ENCODE peak calls at places on chromosome 13, in nine cellular contexts. F is effector CD4-positive, alpha-beta T cell; J is stimulated activated CD4-positive, alpha-beta T cell treated with anti-CD3 and anti-CD28 coated beads, TNF-alpha, amount 100 ng/mL, for 48 hours; T is hippocampal formation; Y is naive thymus-derived CD4-positive, alpha-beta T cell; B is kidney tubule cell; C is LoVo; R is central memory CD4-positive, alpha-beta T cell; U is naive B cell. A is an unnamed sample.

GRCh38 chr13:21949818-21950429 is 279.1 kb downstream of the FGF9 start:
- DNase-seq in F (no peak), J (no peak), U (no peak), C (no peak), B (no peak), R (no peak), Y (no peak), T (no peak), A (no peak)

GRCh38 chr13:52048516-52048915 is 24.0 kb downstream of the UTP14C start:
- DNase-seq in B (no peak), R (no peak), F (no peak), Y (no peak), U (no peak), T (no peak), C (no peak), J (no peak), A (no peak)

GRCh38 chr13:20451397-20451796 is 74.3 kb downstream of the CRYL1 start:
- DNase-seq in R (peak), J (no peak), B (no peak), Y (no peak), T (no peak), C (no peak), U (no peak), F (no peak), A (no peak)

GRCh38 chr13:30880151-30880551 is 25.9 kb upstream of the MEDAG start:
- DNase-seq in C (no peak), T (no peak), Y (no peak), F (no peak), U (no peak), J (no peak), B (no peak), R (no peak), A (no peak)

GRCh38 chr13:105846923-105847322 is 688.5 kb downstream of the EFNB2 start:
- DNase-seq in F (no peak), Y (no peak), C (no peak), U (no peak), B (no peak), J (no peak), R (no peak), T (no peak), A (no peak)

GRCh38 chr13:92158335-92158734 is 759.9 kb downstream of the GPC5 start:
- DNase-seq in T (no peak), B (peak), R (no peak), J (no peak), U (no peak), F (no peak), Y (no peak), C (no peak), A (no peak)

GRCh38 chr13:62309904-62310303 is 894.3 kb upstream of the PCDH20 start:
- DNase-seq in J (no peak), B (no peak), U (no peak), Y (no peak), C (no peak), F (no peak), T (no peak), R (no peak), A (no peak)

GRCh38 chr13:41007359-41008118 is 11.6 kb downstream of the ELF1 start:
- DNase-seq in C (no peak), B (no peak), F (no peak), T (no peak), R (no peak), U (peak), J (no peak), Y (no peak), A (no peak)

GRCh38 chr13:113413178-113413897 is 40.0 kb downstream of the ADPRHL1 start:
- DNase-seq in B (no peak), R (no peak), T (no peak), C (no peak), Y (no peak), F (no peak), J (no peak), U (no peak), A (no peak)

GRCh38 chr13:102097708-102098107 is 304.1 kb downstream of the FGF14 start:
- DNase-seq in U (no peak), F (no peak), J (no peak), Y (no peak), T (no peak), C (no peak), R (no peak), B (no peak), A (no peak)

GRCh38 chr13:49584771-49585182 is 581 bp downstream of the RCBTB1 start:
- DNase-seq in R (peak), F (no peak), T (peak), J (no peak), U (no peak), C (no peak), Y (no peak), B (peak), A (no peak)

GRCh38 chr13:25380741-25381324 is 9.1 kb downstream of the ATP8A2 start:
- DNase-seq in C (no peak), F (no peak), J (no peak), T (no peak), R (no peak), U (no peak), B (no peak), Y (no peak), A (no peak)

GRCh38 chr13:39616087-39616694 is 13.2 kb upstream of the LHFPL6 start:
- DNase-seq in J (no peak), Y (peak), B (peak), F (peak), T (peak), U (peak), R (peak), C (peak), A (peak)